ENCODE peak calls at places on chromosomes 3 and 15, in seven cellular contexts. M, N, P, G, Y, H and E are unnamed samples.

GRCh38 chr3:149472393-149472792 is 2.1 kb upstream of the TM4SF4 start:
- DNase-seq in G (no peak), P (no peak), M (no peak), N (no peak), Y (no peak), H (no peak), E (no peak)

GRCh38 chr3:16496408-16497222 is 16.9 kb downstream of the RFTN1 start:
- DNase-seq in H (no peak), P (no peak), G (no peak), M (no peak), N (no peak), Y (no peak), E (no peak)

GRCh38 chr15:73573071-73573470 is 60.1 kb downstream of the NPTN start:
- DNase-seq in P (no peak), G (no peak), M (no peak), Y (no peak), H (no peak), N (no peak), E (no peak)

GRCh38 chr3:44825264-44825925 is 36.3 kb upstream of the TMEM42 start:
- DNase-seq in P (no peak), G (no peak), N (no peak), Y (peak), M (peak), H (no peak), E (no peak)

GRCh38 chr3:129001101-129001816 is at the start of gene EFCC1:
- DNase-seq in H (peak), Y (no peak), P (no peak), G (no peak), N (peak), M (no peak), E (no peak)

GRCh38 chr3:123728991-123729390 is 144.1 kb upstream of the HACD2 start:
- DNase-seq in G (no peak), Y (no peak), N (no peak), H (no peak), P (no peak), M (no peak), E (no peak)

GRCh38 chr15:91572110-91572509 is 281.4 kb upstream of the SLCO3A1 start:
- DNase-seq in P (no peak), G (peak), Y (no peak), N (no peak), H (no peak), M (no peak), E (no peak)

GRCh38 chr3:116569611-116570010 is 124.3 kb upstream of the LSAMP start:
- DNase-seq in P (no peak), N (no peak), Y (no peak), H (no peak), G (no peak), M (no peak), E (no peak)

GRCh38 chr3:12662593-12663310 is 1.2 kb downstream of the RAF1 start:
- DNase-seq in P (peak), Y (peak), G (no peak), M (no peak), H (no peak), N (peak), E (no peak)

GRCh38 chr15:40096094-40096876 is 12.4 kb downstream of the BMF start:
- DNase-seq in H (no peak), Y (no peak), P (no peak), M (no peak), N (no peak), G (no peak), E (no peak)

GRCh38 chr15:93037341-93038063 is 51.5 kb downstream of the RGMA start:
- DNase-seq in P (no peak), H (peak), G (no peak), M (no peak), N (peak), Y (no peak), E (no peak)

GRCh38 chr3:127064391-127065137 is 81.6 kb downstream of the PLXNA1 start:
- DNase-seq in H (no peak), G (no peak), N (peak), Y (peak), P (no peak), M (peak), E (no peak)

GRCh38 chr3:4977001-4977888 is 2.0 kb upstream of the BHLHE40 start:
- DNase-seq in P (no peak), M (no peak), Y (peak), N (peak), G (peak), H (peak), E (no peak)

GRCh38 chr3:178342111-178342510 is 194.1 kb upstream of the KCNMB2 start:
- DNase-seq in H (no peak), Y (no peak), N (no peak), M (no peak), P (no peak), G (no peak), E (no peak)

GRCh38 chr3:183180105-183180763 is 17.7 kb upstream of the LAMP3 start:
- DNase-seq in G (no peak), Y (no peak), N (no peak), M (no peak), P (no peak), H (no peak), E (no peak)

GRCh38 chr3:177973241-177973840 is 562.9 kb upstream of the KCNMB2 start:
- DNase-seq in Y (peak), G (no peak), P (no peak), M (no peak), H (no peak), N (no peak), E (no peak)

GRCh38 chr3:168197162-168197561 is 101.4 kb upstream of the GOLIM4 start:
- DNase-seq in H (no peak), G (peak), P (no peak), M (no peak), N (no peak), Y (no peak), E (no peak)

GRCh38 chr3:152574461-152575079 is 260.4 kb upstream of the P2RY1 start:
- DNase-seq in H (peak), G (peak), N (peak), M (peak), P (no peak), Y (peak), E (peak)

GRCh38 chr3:149964296-149964695 is 6.4 kb downstream of the PFN2 start:
- DNase-seq in H (no peak), M (no peak), N (no peak), Y (no peak), G (no peak), P (no peak), E (no peak)

GRCh38 chr3:172892158-172892557 is 141.6 kb downstream of the ECT2 start:
- DNase-seq in N (no peak), M (peak), Y (peak), G (no peak), H (no peak), P (no peak), E (no peak)

GRCh38 chr15:60392986-60393811 is 4.6 kb downstream of the ANXA2 start:
- DNase-seq in N (peak), H (peak), M (peak), P (no peak), Y (peak), G (peak), E (no peak)

GRCh38 chr3:194091141-194091540 is 44.8 kb upstream of the HES1 start:
- DNase-seq in H (no peak), M (peak), G (no peak), Y (peak), N (no peak), P (no peak), E (no peak)

GRCh38 chr15:61835476-61836106 is 224.7 kb downstream of the VPS13C start:
- DNase-seq in M (no peak), Y (peak), H (peak), P (peak), N (peak), G (peak), E (peak)

GRCh38 chr3:111904376-111905241 is 45.5 kb downstream of the PHLDB2 start:
- DNase-seq in H (no peak), Y (peak), M (peak), N (no peak), P (no peak), G (no peak), E (no peak)

GRCh38 chr3:189458536-189458935 is 172.7 kb upstream of the TP63 start:
- DNase-seq in M (no peak), Y (no peak), G (no peak), P (no peak), N (no peak), H (peak), E (no peak)

GRCh38 chr3:87426916-87427315 is 150.5 kb upstream of the POU1F1 start:
- DNase-seq in Y (peak), H (no peak), G (no peak), M (peak), P (no peak), N (no peak), E (no peak)